ENCODE peak calls at places on chromosomes 12 and 14, in six cellular contexts. J is GM20000, O is GM04503, G is sigmoid colon, D is EL, V is astrocyte of the spinal cord. T is an unnamed sample.

GRCh38 chr12:26247873-26248272 is 52.5 kb downstream of the SSPN start:
- DNase-seq in V (no peak), O (no peak), G (no peak), D (no peak), J (no peak), T (no peak)

GRCh38 chr12:52360663-52361271 is 6.5 kb downstream of the KRT85 start:
- DNase-seq in D (no peak), G (peak; percentile 40), V (no peak), O (no peak), J (no peak), T (no peak)

GRCh38 chr12:32494676-32495075 is 95.3 kb downstream of the FGD4 start:
- DNase-seq in J (no peak), O (no peak), D (no peak), G (no peak), V (no peak), T (no peak)

GRCh38 chr12:117231750-117232149 is 41.5 kb upstream of the FBXO21 start:
- DNase-seq in V (no peak), O (no peak), D (no peak), G (no peak), J (no peak), T (no peak)

GRCh38 chr12:30286345-30286926 is 409.2 kb downstream of the IPO8 start:
- DNase-seq in J (peak; percentile 10), G (no peak), V (peak; percentile 58), D (peak; percentile 4), O (no peak), T (peak; percentile 7)

GRCh38 chr12:93177208-93178153 is 200.2 kb upstream of the NUDT4 start:
- DNase-seq in D (peak; percentile 46), O (no peak), J (no peak), V (no peak), G (no peak), T (no peak)

GRCh38 chr14:85315290-85315689 is 214.7 kb upstream of the FLRT2 start:
- DNase-seq in O (no peak), G (no peak), D (no peak), V (no peak), J (no peak), T (no peak)

GRCh38 chr12:5694759-5695409 is 250.2 kb downstream of the ANO2 start:
- DNase-seq in D (peak; percentile 13), V (no peak), O (peak; percentile 20), G (no peak), J (no peak), T (peak; percentile 17)

GRCh38 chr12:57657744-57658143 is 24.7 kb upstream of the B4GALNT1 start:
- DNase-seq in O (peak; percentile 11), J (no peak), G (peak; percentile 66), D (no peak), V (no peak), T (no peak)

GRCh38 chr12:93085383-93086287 is 156.5 kb upstream of the EEA1 start:
- DNase-seq in D (no peak), G (no peak), O (no peak), J (no peak), V (no peak), T (no peak)

GRCh38 chr14:64217318-64217717 is 76.9 kb downstream of the ESR2 start:
- DNase-seq in V (no peak), O (no peak), J (no peak), D (no peak), G (no peak), T (no peak)

GRCh38 chr14:36721877-36722276 is 60.2 kb downstream of the PAX9 start:
- DNase-seq in J (no peak), D (no peak), V (no peak), G (no peak), O (no peak), T (no peak)

GRCh38 chr12:32163596-32163995 is 56.9 kb downstream of the BICD1 start:
- DNase-seq in D (peak; percentile 11), V (no peak), O (no peak), J (no peak), G (no peak), T (no peak)

GRCh38 chr12:4024701-4025419 is 151.7 kb upstream of the PARP11 start:
- DNase-seq in D (no peak), O (no peak), J (no peak), G (no peak), V (no peak), T (no peak)